ENCODE peak calls at places on chromosome 11, in five cellular contexts. O, F, P, W and B are unnamed samples.

GRCh38 chr11:65448074-65448417 is 25.4 kb downstream of the NEAT1 start:
- DNase-seq in P (no peak), W (no peak), F (no peak), O (no peak), B (peak)

GRCh38 chr11:65586676-65587075 is 8.9 kb downstream of the KCNK7 start:
- DNase-seq in O (no peak), F (no peak), P (no peak), W (no peak), B (no peak)

GRCh38 chr11:112786886-112787530 is 174.2 kb upstream of the NCAM1 start:
- DNase-seq in F (no peak), P (no peak), W (no peak), O (no peak), B (no peak)

GRCh38 chr11:9397746-9398680 is 13.6 kb downstream of the IPO7 start:
- DNase-seq in F (no peak), P (no peak), W (no peak), O (no peak), B (no peak)

GRCh38 chr11:100640071-100640470 is 47.0 kb upstream of the ARHGAP42 start:
- DNase-seq in P (no peak), O (no peak), W (no peak), F (no peak), B (no peak)

GRCh38 chr11:122743949-122744876 is 88.7 kb downstream of the UBASH3B start:
- DNase-seq in F (peak), W (no peak), P (no peak), O (no peak), B (no peak)

GRCh38 chr11:121800704-121801516 is 315.1 kb downstream of the BLID start:
- DNase-seq in O (peak), P (no peak), F (no peak), W (no peak), B (no peak)

GRCh38 chr11:23233075-23233474 is 372.8 kb upstream of the CCDC179 start:
- DNase-seq in F (no peak), O (no peak), P (no peak), W (no peak), B (peak)

GRCh38 chr11:10486161-10486840 is 31.2 kb downstream of the AMPD3 start:
- DNase-seq in W (no peak), P (no peak), F (no peak), O (no peak), B (no peak)

GRCh38 chr11:72113170-72113808 is 794 bp upstream of the ANAPC15 start:
- DNase-seq in O (no peak), W (peak), P (peak), F (peak), B (peak)

GRCh38 chr11:109048098-109048497 is 373.9 kb upstream of the C11orf87 start:
- DNase-seq in P (no peak), F (no peak), O (no peak), W (no peak), B (peak)

GRCh38 chr11:63838150-63838681 is 694 bp upstream of the MARK2 start:
- DNase-seq in F (peak), O (no peak), W (peak), P (no peak), B (no peak)

GRCh38 chr11:66934971-66935779 is 23.0 kb downstream of the PC start:
- DNase-seq in W (peak), O (no peak), P (no peak), F (no peak), B (no peak)

GRCh38 chr11:19242184-19242932 is 1.6 kb upstream of the E2F8 start:
- DNase-seq in W (no peak), P (no peak), F (peak), O (no peak), B (no peak)

GRCh38 chr11:30914143-30914762 is 328.1 kb upstream of the MPPED2 start:
- DNase-seq in O (peak), W (peak), F (peak), P (peak), B (no peak)

GRCh38 chr11:94199367-94200130 is 70.9 kb downstream of the PANX1 start:
- DNase-seq in W (no peak), O (no peak), P (no peak), F (no peak), B (no peak)

GRCh38 chr11:2376751-2377451 is at the start of gene CD81:
- DNase-seq in F (peak), W (no peak), P (peak), O (peak), B (peak)

GRCh38 chr11:59224419-59224928 is 11.7 kb upstream of the MPEG1 start:
- DNase-seq in O (no peak), F (no peak), W (no peak), P (no peak), B (peak)

GRCh38 chr11:106986261-106986660 is 32.0 kb downstream of the GUCY1A2 start:
- DNase-seq in P (peak), W (no peak), F (no peak), O (no peak), B (peak)